ENCODE peak calls at places on chromosomes 16 and 17, in nine cellular contexts. One of them, this sample, is unnamed.

GRCh38 chr16:726438-727290 is at the start of the genes CCDC78 and HAGHL:
- DNase-seq in CD8-positive, alpha-beta memory T cell: peak
- DNase-seq in uterus: no peak
- DNase-seq in ovary: no peak
- DNase-seq in tibial nerve: no peak
- DNase-seq in dorsolateral prefrontal cortex: peak
- DNase-seq in cardiac muscle cell: peak
- DNase-seq in bronchial epithelial cell: no peak
- DNase-seq in tibial artery: no peak
- DNase-seq in this sample: peak

GRCh38 chr17:37541880-37542675 is 52.4 kb downstream of the DUSP14 start:
- DNase-seq in CD8-positive, alpha-beta memory T cell: no peak
- DNase-seq in uterus: no peak
- DNase-seq in ovary: no peak
- DNase-seq in tibial nerve: no peak
- DNase-seq in dorsolateral prefrontal cortex: no peak
- DNase-seq in cardiac muscle cell: peak
- DNase-seq in bronchial epithelial cell: peak
- DNase-seq in tibial artery: no peak
- DNase-seq in this sample: no peak

GRCh38 chr17:49360796-49361128 is 1.3 kb downstream of the ZNF652 start:
- DNase-seq in CD8-positive, alpha-beta memory T cell: no peak
- DNase-seq in uterus: no peak
- DNase-seq in ovary: no peak
- DNase-seq in tibial nerve: no peak
- DNase-seq in dorsolateral prefrontal cortex: no peak
- DNase-seq in cardiac muscle cell: no peak
- DNase-seq in bronchial epithelial cell: no peak
- DNase-seq in tibial artery: no peak
- DNase-seq in this sample: no peak

GRCh38 chr16:58022601-58023371 is 2.8 kb upstream of the MMP15 start:
- DNase-seq in CD8-positive, alpha-beta memory T cell: no peak
- DNase-seq in uterus: peak
- DNase-seq in ovary: peak
- DNase-seq in tibial nerve: peak
- DNase-seq in dorsolateral prefrontal cortex: peak
- DNase-seq in cardiac muscle cell: peak
- DNase-seq in bronchial epithelial cell: peak
- DNase-seq in tibial artery: peak
- DNase-seq in this sample: peak

GRCh38 chr17:4934173-4934979 is 2.3 kb downstream of the GP1BA start:
- DNase-seq in CD8-positive, alpha-beta memory T cell: no peak
- DNase-seq in uterus: no peak
- DNase-seq in ovary: no peak
- DNase-seq in tibial nerve: no peak
- DNase-seq in dorsolateral prefrontal cortex: no peak
- DNase-seq in cardiac muscle cell: peak
- DNase-seq in bronchial epithelial cell: peak
- DNase-seq in tibial artery: no peak
- DNase-seq in this sample: no peak

GRCh38 chr16:89821438-89822187 is 5.2 kb upstream of the FANCA start:
- DNase-seq in CD8-positive, alpha-beta memory T cell: peak
- DNase-seq in uterus: no peak
- DNase-seq in ovary: no peak
- DNase-seq in tibial nerve: no peak
- DNase-seq in dorsolateral prefrontal cortex: no peak
- DNase-seq in cardiac muscle cell: no peak
- DNase-seq in bronchial epithelial cell: no peak
- DNase-seq in tibial artery: no peak
- DNase-seq in this sample: no peak

GRCh38 chr17:30477758-30478115 is 529 bp downstream of the GOSR1 start:
- DNase-seq in CD8-positive, alpha-beta memory T cell: no peak
- DNase-seq in uterus: no peak
- DNase-seq in ovary: no peak
- DNase-seq in tibial nerve: no peak
- DNase-seq in dorsolateral prefrontal cortex: no peak
- DNase-seq in cardiac muscle cell: peak
- DNase-seq in bronchial epithelial cell: peak
- DNase-seq in tibial artery: no peak
- DNase-seq in this sample: no peak

GRCh38 chr16:72428611-72429376 is 256.8 kb upstream of the PMFBP1 start:
- DNase-seq in CD8-positive, alpha-beta memory T cell: no peak
- DNase-seq in uterus: no peak
- DNase-seq in ovary: no peak
- DNase-seq in tibial nerve: no peak
- DNase-seq in dorsolateral prefrontal cortex: peak
- DNase-seq in cardiac muscle cell: no peak
- DNase-seq in bronchial epithelial cell: no peak
- DNase-seq in tibial artery: no peak
- DNase-seq in this sample: no peak

GRCh38 chr17:39659286-39660010 is 5.7 kb upstream of the TCAP start:
- DNase-seq in CD8-positive, alpha-beta memory T cell: no peak
- DNase-seq in uterus: no peak
- DNase-seq in ovary: peak
- DNase-seq in tibial nerve: no peak
- DNase-seq in dorsolateral prefrontal cortex: no peak
- DNase-seq in cardiac muscle cell: no peak
- DNase-seq in bronchial epithelial cell: no peak
- DNase-seq in tibial artery: no peak
- DNase-seq in this sample: no peak

GRCh38 chr17:8859029-8859803 is 8.3 kb downstream of the PIK3R6 start:
- DNase-seq in CD8-positive, alpha-beta memory T cell: no peak
- DNase-seq in uterus: no peak
- DNase-seq in ovary: no peak
- DNase-seq in tibial nerve: peak
- DNase-seq in dorsolateral prefrontal cortex: peak
- DNase-seq in cardiac muscle cell: peak
- DNase-seq in bronchial epithelial cell: peak
- DNase-seq in tibial artery: no peak
- DNase-seq in this sample: no peak

GRCh38 chr16:67228905-67229304 is 2.0 kb downstream of the TMEM208 start:
- DNase-seq in CD8-positive, alpha-beta memory T cell: no peak
- DNase-seq in uterus: no peak
- DNase-seq in ovary: no peak
- DNase-seq in tibial nerve: no peak
- DNase-seq in dorsolateral prefrontal cortex: no peak
- DNase-seq in cardiac muscle cell: no peak
- DNase-seq in bronchial epithelial cell: no peak
- DNase-seq in tibial artery: no peak
- DNase-seq in this sample: no peak

GRCh38 chr16:2025251-2025650 is 1.5 kb upstream of the NHERF2 start:
- DNase-seq in CD8-positive, alpha-beta memory T cell: no peak
- DNase-seq in uterus: no peak
- DNase-seq in ovary: no peak
- DNase-seq in tibial nerve: no peak
- DNase-seq in dorsolateral prefrontal cortex: no peak
- DNase-seq in cardiac muscle cell: no peak
- DNase-seq in bronchial epithelial cell: no peak
- DNase-seq in tibial artery: no peak
- DNase-seq in this sample: peak
- H3K4me3 ChIP-seq in CD8-positive, alpha-beta memory T cell: no peak
- H3K4me3 ChIP-seq in uterus: no peak
- H3K4me3 ChIP-seq in ovary: no peak
- H3K4me3 ChIP-seq in tibial nerve: no peak
- H3K4me3 ChIP-seq in dorsolateral prefrontal cortex: no peak
- H3K4me3 ChIP-seq in cardiac muscle cell: no peak
- H3K4me3 ChIP-seq in bronchial epithelial cell: no peak
- H3K4me3 ChIP-seq in tibial artery: no peak
- H3K4me3 ChIP-seq in this sample: peak

GRCh38 chr16:27332105-27332504 is 18.3 kb downstream of the IL4R start:
- DNase-seq in CD8-positive, alpha-beta memory T cell: no peak
- DNase-seq in uterus: no peak
- DNase-seq in ovary: no peak
- DNase-seq in tibial nerve: no peak
- DNase-seq in dorsolateral prefrontal cortex: no peak
- DNase-seq in cardiac muscle cell: peak
- DNase-seq in bronchial epithelial cell: no peak
- DNase-seq in tibial artery: no peak
- DNase-seq in this sample: no peak

GRCh38 chr16:27333104-27333503 is 19.3 kb downstream of the IL4R start:
- DNase-seq in CD8-positive, alpha-beta memory T cell: no peak
- DNase-seq in uterus: no peak
- DNase-seq in ovary: no peak
- DNase-seq in tibial nerve: no peak
- DNase-seq in dorsolateral prefrontal cortex: no peak
- DNase-seq in cardiac muscle cell: no peak
- DNase-seq in bronchial epithelial cell: no peak
- DNase-seq in tibial artery: no peak
- DNase-seq in this sample: no peak

GRCh38 chr16:27328937-27329336 is 15.2 kb downstream of the IL4R start:
- DNase-seq in CD8-positive, alpha-beta memory T cell: no peak
- DNase-seq in uterus: no peak
- DNase-seq in ovary: no peak
- DNase-seq in tibial nerve: no peak
- DNase-seq in dorsolateral prefrontal cortex: no peak
- DNase-seq in cardiac muscle cell: no peak
- DNase-seq in bronchial epithelial cell: no peak
- DNase-seq in tibial artery: no peak
- DNase-seq in this sample: no peak

GRCh38 chr16:27327586-27327915 is 13.8 kb downstream of the IL4R start:
- DNase-seq in CD8-positive, alpha-beta memory T cell: no peak
- DNase-seq in uterus: no peak
- DNase-seq in ovary: no peak
- DNase-seq in tibial nerve: no peak
- DNase-seq in dorsolateral prefrontal cortex: no peak
- DNase-seq in cardiac muscle cell: no peak
- DNase-seq in bronchial epithelial cell: no peak
- DNase-seq in tibial artery: no peak
- DNase-seq in this sample: no peak

DNA sequence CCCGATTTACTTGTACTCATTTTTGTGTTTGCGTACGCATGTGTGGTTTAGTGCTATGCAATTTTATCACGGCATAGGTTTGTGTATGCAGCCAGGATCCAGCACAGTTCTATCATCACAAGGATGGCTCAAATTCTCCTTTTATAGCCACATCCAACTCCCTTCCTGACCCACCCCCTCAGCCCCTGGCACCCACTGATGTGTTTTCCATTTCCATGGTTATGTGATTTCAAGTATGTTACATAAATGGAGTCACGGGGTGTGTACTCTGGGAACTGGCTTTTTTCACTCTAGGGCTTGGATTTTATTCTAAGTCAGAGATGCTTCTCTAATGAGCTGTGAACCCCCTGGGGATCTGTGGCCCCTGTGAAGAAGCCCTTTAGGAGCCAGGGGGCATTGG is 16.8 kb downstream of the IL4R start:
- DNase-seq in CD8-positive, alpha-beta memory T cell: no peak
- DNase-seq in uterus: peak
- DNase-seq in ovary: no peak
- DNase-seq in tibial nerve: peak
- DNase-seq in dorsolateral prefrontal cortex: no peak
- DNase-seq in cardiac muscle cell: peak
- DNase-seq in bronchial epithelial cell: peak
- DNase-seq in tibial artery: peak
- DNase-seq in this sample: peak
- H3K4me3 ChIP-seq in CD8-positive, alpha-beta memory T cell: no peak
- H3K4me3 ChIP-seq in uterus: no peak
- H3K4me3 ChIP-seq in ovary: no peak
- H3K4me3 ChIP-seq in tibial nerve: no peak
- H3K4me3 ChIP-seq in dorsolateral prefrontal cortex: no peak
- H3K4me3 ChIP-seq in cardiac muscle cell: no peak
- H3K4me3 ChIP-seq in bronchial epithelial cell: no peak
- H3K4me3 ChIP-seq in tibial artery: no peak
- H3K4me3 ChIP-seq in this sample: no peak

DNA sequence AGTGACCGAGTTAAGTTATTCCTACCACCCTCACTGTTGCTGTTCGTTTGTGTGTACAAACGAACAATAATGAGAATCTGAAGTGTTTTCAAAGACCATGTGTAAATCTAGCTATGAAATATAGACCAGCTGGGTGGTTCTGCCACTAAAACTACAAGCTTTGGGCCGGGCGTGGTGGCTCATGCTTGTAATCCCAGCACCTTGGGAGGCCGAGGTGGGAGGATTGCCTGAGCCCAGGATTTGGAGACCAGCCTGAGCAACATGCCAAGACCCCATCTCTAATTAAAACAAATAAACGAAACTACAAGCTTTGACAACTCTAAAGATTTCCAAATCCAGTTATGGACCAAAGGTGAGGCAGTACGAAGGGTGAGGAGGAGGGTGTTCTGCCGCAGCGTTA is 973 bp downstream of the RECQL5 start:
- DNase-seq in CD8-positive, alpha-beta memory T cell: no peak
- DNase-seq in uterus: no peak
- DNase-seq in ovary: no peak
- DNase-seq in tibial nerve: no peak
- DNase-seq in dorsolateral prefrontal cortex: no peak
- DNase-seq in cardiac muscle cell: no peak
- DNase-seq in bronchial epithelial cell: no peak
- DNase-seq in tibial artery: no peak
- DNase-seq in this sample: no peak
- H3K4me3 ChIP-seq in CD8-positive, alpha-beta memory T cell: peak
- H3K4me3 ChIP-seq in uterus: peak
- H3K4me3 ChIP-seq in ovary: no peak
- H3K4me3 ChIP-seq in tibial nerve: peak
- H3K4me3 ChIP-seq in dorsolateral prefrontal cortex: peak
- H3K4me3 ChIP-seq in cardiac muscle cell: peak
- H3K4me3 ChIP-seq in bronchial epithelial cell: no peak
- H3K4me3 ChIP-seq in tibial artery: peak
- H3K4me3 ChIP-seq in this sample: peak

DNA sequence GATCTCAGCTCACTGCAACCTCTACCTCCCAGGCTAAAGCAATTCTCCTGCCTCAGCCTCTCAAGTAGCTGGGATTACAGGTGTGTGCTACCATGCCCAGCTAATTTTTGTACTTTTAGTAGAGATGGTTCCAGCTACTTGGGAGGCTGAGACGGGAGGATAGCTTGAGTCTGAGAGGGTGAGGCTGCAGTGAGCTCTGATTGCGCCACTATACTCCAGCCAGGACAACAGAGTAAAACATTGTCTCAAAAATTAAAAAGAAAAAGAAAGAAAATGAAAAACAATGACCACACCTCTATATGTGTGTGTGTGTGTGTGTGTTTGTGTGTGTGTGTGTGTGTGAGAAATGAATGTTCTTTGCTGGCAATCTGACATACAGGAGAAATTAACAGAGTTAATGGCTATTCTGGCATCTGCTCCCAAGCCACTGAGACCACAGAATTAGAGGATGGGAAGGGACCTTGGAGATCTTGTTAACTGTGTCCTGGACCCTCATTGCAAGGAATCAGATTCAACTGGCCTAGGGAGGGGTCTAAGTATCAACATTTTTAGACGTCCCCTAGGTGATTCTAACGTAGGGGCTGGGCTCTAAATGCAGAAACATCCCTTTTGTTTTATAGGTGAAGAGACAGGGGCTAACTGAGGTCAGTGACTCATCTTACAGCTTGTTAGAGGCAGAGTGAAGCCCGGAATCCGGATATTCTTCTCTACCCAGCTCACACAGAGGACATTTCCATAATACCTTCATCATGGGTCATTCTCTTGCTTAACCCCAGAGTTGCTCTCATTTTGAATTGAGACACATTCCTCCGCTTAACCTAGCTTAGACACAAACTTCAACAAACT is 16.4 kb upstream of the MARCHF10 start:
- DNase-seq in CD8-positive, alpha-beta memory T cell: no peak
- DNase-seq in uterus: no peak
- DNase-seq in ovary: no peak
- DNase-seq in tibial nerve: no peak
- DNase-seq in dorsolateral prefrontal cortex: no peak
- DNase-seq in cardiac muscle cell: peak
- DNase-seq in bronchial epithelial cell: peak
- DNase-seq in tibial artery: no peak
- DNase-seq in this sample: no peak
- H3K4me3 ChIP-seq in CD8-positive, alpha-beta memory T cell: no peak
- H3K4me3 ChIP-seq in uterus: no peak
- H3K4me3 ChIP-seq in ovary: no peak
- H3K4me3 ChIP-seq in tibial nerve: no peak
- H3K4me3 ChIP-seq in dorsolateral prefrontal cortex: no peak
- H3K4me3 ChIP-seq in cardiac muscle cell: no peak
- H3K4me3 ChIP-seq in bronchial epithelial cell: no peak
- H3K4me3 ChIP-seq in tibial artery: no peak
- H3K4me3 ChIP-seq in this sample: no peak

GRCh38 chr17:13495423-13495822 is 106.3 kb downstream of the HS3ST3A1 start:
- DNase-seq in CD8-positive, alpha-beta memory T cell: no peak
- DNase-seq in uterus: no peak
- DNase-seq in ovary: no peak
- DNase-seq in tibial nerve: no peak
- DNase-seq in dorsolateral prefrontal cortex: no peak
- DNase-seq in cardiac muscle cell: no peak
- DNase-seq in bronchial epithelial cell: no peak
- DNase-seq in tibial artery: no peak
- DNase-seq in this sample: no peak
- H3K4me3 ChIP-seq in CD8-positive, alpha-beta memory T cell: no peak
- H3K4me3 ChIP-seq in uterus: no peak
- H3K4me3 ChIP-seq in ovary: no peak
- H3K4me3 ChIP-seq in tibial nerve: no peak
- H3K4me3 ChIP-seq in dorsolateral prefrontal cortex: no peak
- H3K4me3 ChIP-seq in cardiac muscle cell: no peak
- H3K4me3 ChIP-seq in bronchial epithelial cell: no peak
- H3K4me3 ChIP-seq in tibial artery: no peak
- H3K4me3 ChIP-seq in this sample: no peak